ENCODE peak calls at places on chromosome X, in six cellular contexts. M is upper lobe of left lung, I is spleen, D is sigmoid colon, S is GM12878, E is breast epithelium. J is an unnamed sample.

GRCh38 chrX:24774650-24775049 is 80.9 kb downstream of the POLA1 start:
- DNase-seq in M (no peak), I (no peak), D (no peak), E (no peak), S (no peak), J (no peak)

GRCh38 chrX:124984140-124984813 is 335.4 kb upstream of the TEX13C start:
- DNase-seq in E (no peak), D (no peak), M (no peak), S (no peak), I (no peak), J (no peak)

GRCh38 chrX:5916945-5917344 is 311.7 kb downstream of the NLGN4X start:
- DNase-seq in E (no peak), S (no peak), D (no peak), I (no peak), M (no peak), J (no peak)

GRCh38 chrX:153537526-153538295 is 20.3 kb downstream of the ATP2B3 start:
- DNase-seq in S (no peak), D (no peak), M (no peak), I (no peak), E (no peak), J (no peak)

GRCh38 chrX:101442095-101442494 is 34.1 kb downstream of the HNRNPH2 start:
- DNase-seq in S (no peak), I (no peak), M (no peak), E (no peak), D (no peak), J (no peak)

GRCh38 chrX:56726609-56727008 is 2.4 kb upstream of the NBDY start:
- DNase-seq in I (no peak), M (no peak), S (no peak), E (no peak), D (no peak), J (no peak)

GRCh38 chrX:38870386-38870895 is 69.2 kb downstream of the MID1IP1 start:
- DNase-seq in I (no peak), M (no peak), D (no peak), S (no peak), E (no peak), J (no peak)

GRCh38 chrX:38982370-38982769 is 181.1 kb downstream of the MID1IP1 start:
- DNase-seq in I (no peak), S (no peak), M (no peak), E (no peak), D (no peak), J (no peak)

GRCh38 chrX:111837226-111837625 is 38.8 kb upstream of the TRPC5OS start:
- DNase-seq in M (no peak), S (no peak), D (no peak), E (no peak), I (no peak), J (no peak)

DNA sequence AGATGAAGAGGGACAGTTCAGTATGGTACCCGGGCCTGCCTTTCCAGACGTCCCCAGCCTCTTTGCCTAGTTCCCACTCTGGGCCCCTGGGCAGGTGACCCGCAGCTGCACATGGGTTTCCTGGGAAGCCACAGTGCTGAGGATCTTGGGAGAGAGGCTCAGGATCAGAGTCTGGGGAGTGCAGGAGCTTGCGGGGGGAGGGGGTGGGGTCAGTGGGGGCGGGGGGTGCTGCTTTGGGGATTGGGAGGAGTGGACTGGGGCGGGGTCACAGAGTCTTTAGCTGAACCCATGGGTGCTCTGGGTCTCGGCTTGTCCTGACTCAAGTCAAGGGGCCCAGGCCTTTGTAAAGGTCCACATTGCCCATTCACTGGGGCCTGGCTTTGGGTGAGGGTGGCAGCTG is 63.6 kb downstream of the TBL1X start:
- DNase-seq in S (no peak), E (no peak), M (no peak), I (no peak), D (no peak), J (no peak)
- H3K27ac ChIP-seq in S (no peak), E (no peak), M (no peak), I (no peak), D (no peak), J (no peak)

GRCh38 chrX:71586929-71587328 is 8.7 kb downstream of the GCNA start:
- DNase-seq in D (no peak), I (no peak), S (no peak), M (no peak), E (no peak), J (no peak)
- TF ChIP-seq POLR2AphosphoS5 in D (no peak), I (no peak), S (no peak), M (no peak), E (no peak), J (peak)

GRCh38 chrX:129361566-129361965 is 161.7 kb downstream of the SMARCA1 start:
- DNase-seq in E (no peak), S (no peak), D (no peak), I (no peak), M (no peak), J (no peak)
- TF ChIP-seq POLR2A in E (no peak), S (no peak), D (no peak), I (no peak), M (no peak), J (no peak)

GRCh38 chrX:67726028-67726427 is 182.2 kb downstream of the AR start:
- DNase-seq in E (no peak), D (no peak), I (no peak), S (no peak), M (no peak), J (no peak)

GRCh38 chrX:67723580-67724351 is 179.9 kb downstream of the AR start:
- DNase-seq in E (no peak), M (peak), S (no peak), D (no peak), I (no peak), J (no peak)

GRCh38 chrX:67727576-67727975 is 183.8 kb downstream of the AR start:
- DNase-seq in D (no peak), S (no peak), M (no peak), I (no peak), E (no peak), J (no peak)

GRCh38 chrX:67724359-67725110 is 180.7 kb downstream of the AR start:
- DNase-seq in S (no peak), I (no peak), D (no peak), E (no peak), M (no peak), J (no peak)

GRCh38 chrX:67725471-67725870 is 181.7 kb downstream of the AR start:
- DNase-seq in E (no peak), I (no peak), M (no peak), D (no peak), S (no peak), J (no peak)
- H3K27ac ChIP-seq in E (no peak), I (no peak), M (no peak), D (no peak), S (no peak), J (no peak)

DNA sequence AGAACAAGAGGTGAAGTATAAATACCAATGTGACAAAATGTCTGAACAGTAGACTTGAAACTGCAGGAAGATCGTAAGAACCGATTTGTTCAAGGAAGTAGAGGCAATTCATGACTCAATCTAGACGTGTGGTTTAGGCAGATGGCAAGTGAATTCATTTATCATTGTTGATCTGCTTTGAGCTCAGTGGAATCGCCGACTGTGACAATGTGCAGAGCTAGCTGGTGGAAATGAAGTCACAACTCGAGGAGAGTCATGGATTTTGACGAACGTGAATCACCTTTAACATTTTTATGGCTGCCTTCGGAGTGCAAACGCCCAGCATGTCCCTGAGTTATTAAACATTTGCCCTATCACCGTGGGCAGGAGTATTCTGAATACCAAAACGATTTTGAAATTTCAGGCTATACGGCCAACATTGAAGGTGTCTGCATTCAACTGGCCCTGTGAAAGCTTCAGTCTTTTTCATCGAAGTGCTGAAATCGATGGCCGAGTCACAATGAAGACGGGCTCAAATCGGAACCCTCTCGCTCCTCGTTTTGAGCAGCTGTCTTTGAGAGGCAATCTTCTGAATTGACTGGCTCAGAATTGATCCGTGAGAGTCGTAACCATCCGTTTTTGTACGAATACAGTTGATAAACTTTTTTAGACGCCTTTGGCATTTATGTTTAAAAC is 689 bp upstream of the OGT start:
- DNase-seq in D (no peak), M (no peak), E (no peak), I (no peak), S (no peak), J (no peak)
- TF ChIP-seq POLR2AphosphoS5 in D (peak), M (peak), E (no peak), I (no peak), S (no peak), J (peak)